ENCODE peak calls at places on chromosomes 4 and X, in ten cellular contexts. I, A, L, Y, R, U, Z, G, D and M are unnamed samples.
A peak's percentile ranks its signal among the peaks of the same experiment; 100 is the strongest.

GRCh38 chr4:122917731-122918130 is 4.7 kb downstream of the NUDT6 start:
- DNase-seq in D (no peak), Z (no peak), U (no peak), G (no peak), R (no peak), I (no peak), Y (peak; percentile 70), L (no peak), A (no peak), M (no peak)

GRCh38 chr4:534101-534575 is 35.1 kb downstream of the PIGG start:
- DNase-seq in Z (no peak), D (no peak), I (no peak), A (no peak), R (no peak), L (no peak), Y (no peak), U (no peak), G (peak; percentile 5), M (no peak)

GRCh38 chrX:47208108-47208507 is 10.4 kb upstream of the CDK16 start:
- DNase-seq in I (no peak), G (no peak), Z (no peak), L (no peak), D (no peak), R (no peak), Y (no peak), A (no peak), U (no peak), M (no peak)

GRCh38 chr4:13907255-13907751 is 279.8 kb upstream of the BOD1L1 start:
- DNase-seq in D (no peak), R (no peak), Y (peak; percentile 99), G (no peak), A (no peak), U (no peak), Z (no peak), L (no peak), I (no peak), M (peak; percentile 99)

GRCh38 chr4:111671756-111672155 is 473.5 kb upstream of the FAM241A start:
- DNase-seq in R (no peak), A (no peak), L (no peak), U (no peak), Y (no peak), D (no peak), Z (no peak), G (no peak), I (no peak), M (no peak)

GRCh38 chrX:142804085-142804484 is 221.6 kb upstream of the SPANXN4 start:
- DNase-seq in Z (no peak), Y (no peak), A (no peak), G (no peak), D (no peak), L (no peak), U (no peak), R (no peak), I (no peak), M (no peak)

GRCh38 chrX:136616987-136617685 is 30.8 kb upstream of the CD40LG start:
- DNase-seq in Y (no peak), U (no peak), A (no peak), R (no peak), L (peak; percentile 36), I (no peak), Z (no peak), G (no peak), D (no peak), M (no peak)

GRCh38 chr4:28772066-28772465 is 1911.4 kb downstream of the STIM2 start:
- DNase-seq in A (no peak), I (no peak), L (no peak), Z (no peak), G (no peak), Y (peak; percentile 82), D (no peak), R (no peak), U (no peak), M (peak; percentile 82)

GRCh38 chr4:105389167-105389566 is 84.7 kb downstream of the PPA2 start:
- DNase-seq in A (no peak), R (no peak), U (no peak), Z (no peak), L (no peak), I (no peak), D (no peak), Y (peak; percentile 46), G (no peak), M (no peak)

GRCh38 chrX:41302293-41302868 is 31.6 kb upstream of the DDX3X start:
- DNase-seq in A (no peak), Y (no peak), L (no peak), R (no peak), G (no peak), I (no peak), D (no peak), Z (no peak), U (no peak), M (no peak)

GRCh38 chr4:5561286-5561685 is 147.1 kb downstream of the EVC2 start:
- DNase-seq in A (no peak), G (no peak), R (no peak), U (no peak), I (no peak), Y (no peak), D (no peak), Z (no peak), L (no peak), M (no peak)

GRCh38 chr4:39587881-39588280 is 50.8 kb downstream of the SMIM14 start:
- DNase-seq in G (no peak), R (no peak), D (no peak), I (no peak), U (no peak), Z (no peak), L (no peak), A (no peak), Y (peak; percentile 90), M (peak; percentile 55)

GRCh38 chrX:72685018-72685417 is 29.1 kb downstream of the PHKA1 start:
- DNase-seq in R (no peak), U (no peak), A (no peak), I (no peak), Z (no peak), L (no peak), Y (no peak), D (no peak), G (no peak), M (no peak)

GRCh38 chr4:15231265-15232091 is 196.4 kb upstream of the C1QTNF7 start:
- DNase-seq in Y (peak; percentile 73), G (peak; percentile 52), D (peak; percentile 37), A (peak; percentile 39), Z (peak; percentile 60), U (peak; percentile 54), L (peak; percentile 69), R (peak; percentile 64), I (peak; percentile 81), M (peak; percentile 88)

GRCh38 chr4:95516528-95517011 is 32.2 kb downstream of the UNC5C start:
- DNase-seq in D (no peak), A (no peak), Z (no peak), U (no peak), Y (no peak), I (no peak), R (no peak), G (no peak), L (no peak), M (no peak)

GRCh38 chr4:88005086-88005485 is 2.3 kb upstream of the PKD2 start:
- DNase-seq in D (no peak), R (no peak), L (no peak), G (no peak), Z (no peak), U (no peak), I (no peak), Y (peak; percentile 38), A (no peak), M (peak; percentile 72)

GRCh38 chrX:134542485-134542884 is 82.5 kb downstream of the HPRT1 start:
- DNase-seq in R (no peak), L (no peak), Y (peak; percentile 55), A (no peak), G (no peak), D (no peak), I (peak; percentile 66), Z (no peak), U (no peak), M (peak; percentile 84)

GRCh38 chr4:110770353-110770752 is 147.5 kb upstream of the PITX2 start:
- DNase-seq in D (no peak), G (no peak), I (no peak), Z (no peak), A (no peak), L (no peak), Y (no peak), U (no peak), R (no peak), M (no peak)

GRCh38 chr4:145827885-145828284 is 110.7 kb downstream of the ZNF827 start:
- DNase-seq in L (no peak), Z (no peak), I (no peak), D (no peak), Y (no peak), A (no peak), R (no peak), G (no peak), U (no peak), M (no peak)

GRCh38 chrX:12955882-12956703 is 18.8 kb upstream of the TMSB4X start:
- DNase-seq in L (peak; percentile 43), Z (peak; percentile 69), Y (peak; percentile 81), D (no peak), A (no peak), R (no peak), I (no peak), U (no peak), G (no peak), M (peak; percentile 66)
- H3K4me3 ChIP-seq in L (peak overlapping the region; percentile 66), Z (no peak overlapping the region), Y (no peak overlapping the region), D (peak overlapping the region; percentile 5), A (no peak overlapping the region), R (no peak overlapping the region), I (no peak overlapping the region), U (no peak overlapping the region), G (no peak overlapping the region), M (no peak overlapping the region)

DNA sequence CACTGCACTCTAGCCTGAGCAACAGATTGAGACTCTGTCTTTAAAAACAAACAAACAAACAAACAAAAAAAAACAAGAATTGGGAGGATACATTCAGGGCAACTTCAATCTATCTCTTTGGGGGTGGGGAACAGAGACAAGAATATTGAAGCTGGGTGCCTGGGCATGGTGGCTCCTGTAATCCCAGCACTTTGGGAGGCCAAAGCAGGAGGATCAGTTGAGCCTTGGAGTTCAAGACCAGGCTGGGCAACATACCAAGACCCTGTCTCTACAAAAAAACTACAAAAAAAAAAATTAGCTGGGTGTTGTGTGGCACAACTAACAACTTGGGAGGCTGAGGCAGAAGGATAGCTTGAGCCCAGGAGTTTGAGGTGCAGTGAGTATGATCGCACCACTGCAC is 1.2 kb downstream of the LETM1 start:
- DNase-seq in A (no peak), L (no peak), R (no peak), U (no peak), I (no peak), G (no peak), Z (no peak), D (no peak), Y (no peak), M (no peak)
- H3K4me3 ChIP-seq in A (no peak overlapping the region), L (peak overlapping the region; percentile 86), R (peak overlapping the region; percentile 97), U (peak overlapping the region; percentile 98), I (peak overlapping the region; percentile 84), G (peak overlapping the region; percentile 87), Z (peak overlapping the region; percentile 91), D (peak overlapping the region; percentile 94), Y (peak overlapping the region; percentile 82), M (peak overlapping the region; percentile 80)

GRCh38 chrX:153494061-153494460 is 719 bp upstream of the BGN start:
- DNase-seq in U (no peak), L (no peak), Y (peak; percentile 26), Z (no peak), A (no peak), G (no peak), I (no peak), R (no peak), D (no peak), M (peak; percentile 41)
- H3K4me3 ChIP-seq in U (no peak overlapping the region), L (no peak overlapping the region), Y (peak overlapping the region; percentile 14), Z (no peak overlapping the region), A (no peak overlapping the region), G (no peak overlapping the region), I (no peak overlapping the region), R (peak overlapping the region; percentile 14), D (no peak overlapping the region), M (no peak overlapping the region)

GRCh38 chr4:184284336-184284690 is 66.6 kb upstream of the ENPP6 start:
- DNase-seq in G (no peak), Z (no peak), I (no peak), A (no peak), D (no peak), U (no peak), Y (no peak), L (no peak), R (no peak), M (no peak)
- H3K4me3 ChIP-seq in G (no peak overlapping the region), Z (no peak overlapping the region), I (no peak overlapping the region), A (no peak overlapping the region), D (peak overlapping the region; percentile 57), U (no peak overlapping the region), Y (no peak overlapping the region), L (no peak overlapping the region), R (no peak overlapping the region), M (no peak overlapping the region)